ENCODE peak calls at places on chromosome 15, in nine cellular contexts. M, S, P, I, Z, U, K, A and G are unnamed samples.

GRCh38 chr15:52440414-52440813 is 88.3 kb downstream of the MYO5A start:
- DNase-seq in M (no peak), K (peak; percentile 31), Z (peak; percentile 41), I (no peak), S (peak; percentile 72), U (no peak), A (no peak), P (no peak), G (peak; percentile 85)

GRCh38 chr15:29676961-29677402 is 145.3 kb downstream of the TJP1 start:
- DNase-seq in P (no peak), M (no peak), I (no peak), U (no peak), A (no peak), K (no peak), S (no peak), Z (no peak), G (peak; percentile 52)

GRCh38 chr15:57321973-57322601 is 54.2 kb upstream of the CGNL1 start:
- DNase-seq in S (no peak), Z (no peak), I (no peak), K (no peak), U (no peak), M (peak; percentile 85), P (no peak), A (no peak), G (no peak)

GRCh38 chr15:80059786-80060489 is 462 bp downstream of the ZFAND6 start:
- DNase-seq in P (peak; percentile 10), I (no peak), S (no peak), U (no peak), K (peak; percentile 36), Z (peak; percentile 53), A (no peak), M (no peak), G (peak; percentile 38)

GRCh38 chr15:41115652-41116115 is 396 bp downstream of the INO80 start:
- DNase-seq in M (no peak), S (peak; percentile 49), U (no peak), Z (peak; percentile 79), A (no peak), P (peak; percentile 38), K (peak; percentile 56), I (peak; percentile 39), G (peak; percentile 36)

GRCh38 chr15:31357148-31357547 is 30.5 kb downstream of the KLF13 start:
- DNase-seq in U (no peak), Z (no peak), A (no peak), P (no peak), M (no peak), S (no peak), I (no peak), K (no peak), G (no peak)

GRCh38 chr15:25333049-25333448 is 105.8 kb downstream of the UBE3A start:
- DNase-seq in K (no peak), M (no peak), P (no peak), U (no peak), A (no peak), I (no peak), S (no peak), Z (no peak), G (no peak)

GRCh38 chr15:33618300-33618699 is 307.5 kb downstream of the RYR3 start:
- DNase-seq in K (no peak), I (no peak), P (no peak), M (no peak), Z (no peak), A (no peak), U (peak; percentile 5), S (no peak), G (no peak)

GRCh38 chr15:82933576-82933975 is 18.9 kb downstream of the HOMER2 start:
- DNase-seq in U (no peak), M (no peak), I (no peak), Z (no peak), A (no peak), P (no peak), S (no peak), K (peak; percentile 10), G (no peak)

GRCh38 chr15:90241343-90242192 is 7.6 kb downstream of the GDPGP1 start:
- DNase-seq in S (no peak), Z (no peak), P (no peak), U (no peak), A (no peak), K (no peak), M (no peak), I (no peak), G (no peak)

GRCh38 chr15:65212097-65212496 is 824 bp upstream of the CILP start:
- DNase-seq in I (no peak), U (no peak), P (no peak), S (no peak), A (no peak), K (peak; percentile 37), M (no peak), Z (peak; percentile 44), G (no peak)

GRCh38 chr15:79032656-79033055 is 57.9 kb downstream of the RASGRF1 start:
- DNase-seq in U (no peak), A (no peak), Z (no peak), I (no peak), P (no peak), K (no peak), M (no peak), S (no peak), G (no peak)

GRCh38 chr15:96264801-96265515 is 65.5 kb upstream of the NR2F2 start:
- DNase-seq in M (no peak), P (no peak), K (no peak), A (no peak), Z (no peak), S (no peak), U (no peak), I (no peak), G (peak; percentile 80)